ENCODE peak calls at places on chromosomes 13 and 19, in four cellular contexts. One of them, this sample, is unnamed.

GRCh38 chr13:79782541-79783216 is 301.7 kb downstream of the NDFIP2 start:
- DNase-seq in WTC11: peak
- DNase-seq in HepG2: peak
- DNase-seq in K562: no peak
- DNase-seq in this sample: no peak

GRCh38 chr13:46622918-46623256 is 69.9 kb downstream of the LRCH1 start:
- DNase-seq in WTC11: no peak
- DNase-seq in HepG2: no peak
- DNase-seq in K562: no peak
- DNase-seq in this sample: no peak

GRCh38 chr13:25819856-25820530 is 231.8 kb downstream of the SHISA2 start:
- DNase-seq in WTC11: no peak
- DNase-seq in HepG2: no peak
- DNase-seq in K562: no peak
- DNase-seq in this sample: no peak

GRCh38 chr19:12364391-12365093 is 941 bp downstream of the ZNF442 start:
- DNase-seq in WTC11: peak
- DNase-seq in HepG2: no peak
- DNase-seq in K562: peak
- DNase-seq in this sample: no peak

GRCh38 chr19:22545751-22546150 is 88.4 kb upstream of the ZNF492 start:
- DNase-seq in WTC11: peak
- DNase-seq in HepG2: peak
- DNase-seq in K562: peak
- DNase-seq in this sample: peak

GRCh38 chr13:70253834-70254233 is 145.6 kb upstream of the KLHL1 start:
- DNase-seq in WTC11: no peak
- DNase-seq in HepG2: peak
- DNase-seq in K562: no peak
- DNase-seq in this sample: no peak

GRCh38 chr19:12425501-12426274 is 15.1 kb downstream of the ZNF443 start:
- DNase-seq in WTC11: no peak
- DNase-seq in HepG2: no peak
- DNase-seq in K562: no peak
- DNase-seq in this sample: no peak

GRCh38 chr13:94090773-94091172 is 388.7 kb downstream of the DCT start:
- DNase-seq in WTC11: no peak
- DNase-seq in HepG2: no peak
- DNase-seq in K562: no peak
- DNase-seq in this sample: no peak

GRCh38 chr19:956747-957451 is 27.2 kb upstream of the WDR18 start:
- DNase-seq in WTC11: peak
- DNase-seq in HepG2: no peak
- DNase-seq in K562: no peak
- DNase-seq in this sample: no peak

GRCh38 chr19:17125052-17125727 is 49.6 kb downstream of the MYO9B start:
- DNase-seq in WTC11: no peak
- DNase-seq in HepG2: no peak
- DNase-seq in K562: no peak
- DNase-seq in this sample: no peak

GRCh38 chr13:80605743-80606142 is 264.8 kb upstream of the SPRY2 start:
- DNase-seq in WTC11: no peak
- DNase-seq in HepG2: no peak
- DNase-seq in K562: no peak
- DNase-seq in this sample: no peak

GRCh38 chr19:1170938-1171754 is 2.9 kb downstream of the SBNO2 start:
- DNase-seq in WTC11: peak
- DNase-seq in HepG2: peak
- DNase-seq in K562: no peak
- DNase-seq in this sample: no peak

GRCh38 chr19:49117677-49118564 is 1.0 kb downstream of the C19orf73 start:
- DNase-seq in WTC11: no peak
- DNase-seq in HepG2: no peak
- DNase-seq in K562: no peak
- DNase-seq in this sample: no peak

GRCh38 chr19:13024126-13024957 is 29.1 kb downstream of the NFIX start:
- DNase-seq in WTC11: no peak
- DNase-seq in HepG2: no peak
- DNase-seq in K562: no peak
- DNase-seq in this sample: no peak

GRCh38 chr19:8224394-8225145 is 15.4 kb downstream of the CERS4 start:
- DNase-seq in WTC11: no peak
- DNase-seq in HepG2: no peak
- DNase-seq in K562: no peak
- DNase-seq in this sample: no peak

DNA sequence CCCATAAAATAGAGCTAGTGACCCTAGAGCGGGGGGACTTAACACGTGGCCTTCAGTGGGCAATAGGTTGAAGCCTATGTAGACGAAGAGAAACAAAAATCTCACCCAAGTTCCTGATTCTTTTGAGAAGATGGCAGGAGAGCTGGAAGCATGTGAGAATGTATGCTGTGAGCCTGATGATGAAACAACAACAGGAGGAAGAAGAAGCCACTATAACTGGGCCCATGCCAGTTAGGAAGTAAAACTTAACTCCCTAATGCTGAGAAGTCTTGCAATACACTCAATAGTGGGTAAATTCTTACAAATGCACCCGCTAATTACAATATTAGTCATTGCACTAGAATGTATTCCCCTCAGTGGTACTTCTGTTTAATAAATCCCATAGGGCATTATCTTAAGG is 9.0 kb downstream of the PCDH17 start:
- DNase-seq in WTC11: no peak
- DNase-seq in HepG2: no peak
- DNase-seq in K562: no peak
- DNase-seq in this sample: no peak
- TF ChIP-seq NR3C1 in WTC11: no peak
- TF ChIP-seq NR3C1 in HepG2: no peak
- TF ChIP-seq NR3C1 in K562: no peak
- TF ChIP-seq NR3C1 in this sample: no peak

GRCh38 chr13:110944121-110944967 is 29.5 kb upstream of the ANKRD10 start:
- DNase-seq in WTC11: peak
- DNase-seq in HepG2: peak
- DNase-seq in K562: peak
- DNase-seq in this sample: peak
- TF ChIP-seq NR3C1 in WTC11: no peak
- TF ChIP-seq NR3C1 in HepG2: no peak
- TF ChIP-seq NR3C1 in K562: no peak
- TF ChIP-seq NR3C1 in this sample: no peak

DNA sequence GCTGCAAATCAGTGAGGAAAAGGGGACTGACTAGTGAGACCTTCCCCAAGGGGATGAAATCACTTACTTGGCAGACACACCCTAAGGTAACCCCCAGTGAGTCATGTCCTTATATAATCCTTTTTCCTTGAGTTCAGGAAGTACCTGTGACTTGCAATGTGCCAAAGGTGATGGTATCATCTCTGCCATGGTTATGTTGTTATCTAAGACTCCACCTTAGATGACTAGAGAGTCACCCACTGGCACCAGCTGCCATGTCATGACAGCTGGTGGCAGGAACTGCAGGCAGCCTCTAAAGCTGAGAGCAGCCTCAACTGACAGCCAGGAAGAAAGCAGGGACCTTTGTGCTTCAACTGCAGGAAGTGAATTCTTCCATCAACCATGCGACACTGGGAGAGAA is 12.5 kb downstream of the PBX4 start:
- DNase-seq in WTC11: no peak
- DNase-seq in HepG2: no peak
- DNase-seq in K562: no peak
- DNase-seq in this sample: peak
- TF ChIP-seq NR3C1 in WTC11: no peak
- TF ChIP-seq NR3C1 in HepG2: no peak
- TF ChIP-seq NR3C1 in K562: no peak
- TF ChIP-seq NR3C1 in this sample: no peak

GRCh38 chr13:82636119-82636518 is 1246.2 kb downstream of the SLITRK1 start:
- DNase-seq in WTC11: no peak
- DNase-seq in HepG2: no peak
- DNase-seq in K562: no peak
- DNase-seq in this sample: no peak
- TF ChIP-seq NR3C1 in WTC11: no peak
- TF ChIP-seq NR3C1 in HepG2: no peak
- TF ChIP-seq NR3C1 in K562: no peak
- TF ChIP-seq NR3C1 in this sample: no peak

GRCh38 chr13:103898481-103898880 is 832.3 kb upstream of the SLC10A2 start:
- DNase-seq in WTC11: peak
- DNase-seq in HepG2: no peak
- DNase-seq in K562: no peak
- DNase-seq in this sample: no peak
- TF ChIP-seq NR3C1 in WTC11: no peak
- TF ChIP-seq NR3C1 in HepG2: no peak
- TF ChIP-seq NR3C1 in K562: no peak
- TF ChIP-seq NR3C1 in this sample: no peak

DNA sequence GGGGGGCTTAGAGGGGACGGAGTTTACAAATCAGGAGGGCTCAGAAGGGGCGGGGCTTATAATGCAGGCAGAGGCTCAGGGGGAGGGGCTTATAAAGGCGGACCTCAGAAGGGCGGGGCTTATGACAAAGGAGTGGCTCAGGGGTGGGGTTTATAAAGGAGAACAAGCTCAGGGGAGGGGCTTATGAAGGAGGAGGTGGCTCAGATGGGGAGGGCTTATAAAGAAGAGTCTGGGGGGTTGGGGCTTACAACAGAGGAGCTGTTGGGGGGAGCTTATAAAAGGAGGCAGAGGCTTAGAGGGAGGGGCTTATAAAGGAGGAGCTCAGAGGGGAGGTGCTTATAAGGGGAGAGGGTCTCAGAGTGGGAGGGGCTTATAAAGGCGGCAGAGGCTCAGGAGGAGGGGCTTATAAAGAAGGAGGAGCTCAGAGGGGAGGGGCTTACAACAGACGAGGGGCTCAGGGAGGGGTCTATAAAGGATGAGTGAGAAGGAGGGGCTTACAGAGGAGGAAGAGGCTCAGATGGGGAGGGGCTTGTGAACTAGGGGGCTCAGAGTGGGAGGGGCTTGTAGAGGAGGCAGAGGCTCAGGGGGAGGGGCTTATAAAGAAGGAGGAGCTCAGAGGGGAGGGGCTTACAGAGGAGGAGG is 1.0 kb downstream of the SMIM24 start:
- DNase-seq in WTC11: peak
- DNase-seq in HepG2: no peak
- DNase-seq in K562: peak
- DNase-seq in this sample: no peak
- TF ChIP-seq NR3C1 in WTC11: no peak
- TF ChIP-seq NR3C1 in HepG2: no peak
- TF ChIP-seq NR3C1 in K562: no peak
- TF ChIP-seq NR3C1 in this sample: no peak

GRCh38 chr13:92826197-92826596 is 400.4 kb upstream of the GPC6 start:
- DNase-seq in WTC11: no peak
- DNase-seq in HepG2: no peak
- DNase-seq in K562: no peak
- DNase-seq in this sample: no peak
- TF ChIP-seq NR3C1 in WTC11: no peak
- TF ChIP-seq NR3C1 in HepG2: no peak
- TF ChIP-seq NR3C1 in K562: no peak
- TF ChIP-seq NR3C1 in this sample: no peak

GRCh38 chr13:59787679-59788078 is 376.0 kb downstream of the DIAPH3 start:
- DNase-seq in WTC11: no peak
- DNase-seq in HepG2: no peak
- DNase-seq in K562: no peak
- DNase-seq in this sample: no peak

GRCh38 chr13:59790626-59791025 is 373.1 kb downstream of the DIAPH3 start:
- DNase-seq in WTC11: no peak
- DNase-seq in HepG2: no peak
- DNase-seq in K562: no peak
- DNase-seq in this sample: no peak

DNA sequence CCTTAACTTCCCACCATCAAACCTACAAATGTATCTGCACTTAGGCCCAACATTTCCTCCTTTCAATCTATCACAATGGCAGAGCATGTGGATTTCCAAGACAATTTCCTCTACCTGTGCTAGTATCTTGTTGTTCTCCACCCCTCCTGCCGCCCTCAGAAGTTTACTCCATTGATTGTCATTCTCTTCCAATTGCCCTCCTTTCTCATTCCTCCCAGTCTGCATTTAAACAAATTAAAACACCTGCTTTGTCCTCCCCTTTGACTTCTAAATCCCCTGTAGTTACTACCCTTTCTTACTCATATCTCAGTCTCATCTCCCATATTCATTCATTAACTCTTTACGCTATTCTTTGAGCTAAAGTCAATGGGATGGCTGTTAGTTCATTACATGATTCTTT is 370.6 kb downstream of the DIAPH3 start:
- DNase-seq in WTC11: no peak
- DNase-seq in HepG2: no peak
- DNase-seq in K562: no peak
- DNase-seq in this sample: no peak
- TF ChIP-seq NR3C1 in WTC11: no peak
- TF ChIP-seq NR3C1 in HepG2: no peak
- TF ChIP-seq NR3C1 in K562: no peak
- TF ChIP-seq NR3C1 in this sample: no peak